ENCODE peak calls at places on chromosomes 4 and X, in eight cellular contexts. R is GM10248; C is glutamatergic neuron; N is A549; D is MCF 10A; Z is nephron progenitor cell; J is choroid plexus epithelial cell; L is CD4-positive, alpha-beta T cell. F is an unnamed sample.
A peak's percentile ranks its signal among the peaks of the same experiment; 100 is the strongest.

GRCh38 chrX:8374041-8374825 is 90.4 kb upstream of the VCX3B start:
- DNase-seq in J (peak; percentile 2), R (no peak), N (no peak), D (peak; percentile 11), C (no peak), L (no peak), Z (no peak), F (no peak)

GRCh38 chr4:147479817-147480216 is 1.1 kb upstream of the EDNRA start:
- DNase-seq in L (no peak), C (no peak), R (no peak), J (peak; percentile 90), D (peak; percentile 91), Z (no peak), N (no peak), F (no peak)

GRCh38 chr4:907103-907400 is 25.1 kb downstream of the GAK start:
- DNase-seq in C (no peak), Z (no peak), J (no peak), R (no peak), L (no peak), N (no peak), D (no peak), F (no peak)

GRCh38 chrX:56343664-56344063 is 111.5 kb downstream of the KLF8 start:
- DNase-seq in Z (no peak), D (no peak), N (no peak), C (no peak), R (no peak), J (no peak), L (no peak), F (no peak)

GRCh38 chrX:106036716-106037115 is 1.8 kb downstream of the SERPINA7 start:
- DNase-seq in Z (no peak), R (no peak), N (no peak), J (no peak), L (no peak), C (no peak), D (no peak), F (no peak)

GRCh38 chr4:145102619-145103018 is 4.5 kb downstream of the ABCE1 start:
- DNase-seq in C (no peak), Z (no peak), R (no peak), D (no peak), N (no peak), J (no peak), L (no peak), F (no peak)

GRCh38 chr4:41215969-41216293 is 1.6 kb upstream of the APBB2 start:
- DNase-seq in C (no peak), Z (no peak), J (no peak), N (peak; percentile 21), L (no peak), D (no peak), R (no peak), F (no peak)

GRCh38 chrX:93977641-93978040 is 303.6 kb downstream of the FAM133A start:
- DNase-seq in D (no peak), N (no peak), C (no peak), L (no peak), Z (no peak), J (no peak), R (no peak), F (no peak)

GRCh38 chr4:57342406-57342805 is 232.2 kb upstream of the IGFBP7 start:
- DNase-seq in D (peak; percentile 20), R (no peak), J (peak; percentile 13), L (no peak), C (no peak), Z (no peak), N (no peak), F (no peak)

GRCh38 chr4:186144596-186145569 is 40.4 kb downstream of the FAM149A start:
- DNase-seq in J (peak; percentile 69), R (no peak), D (peak; percentile 33), Z (peak; percentile 90), C (peak; percentile 90), N (peak; percentile 26), L (no peak), F (peak; percentile 54)

GRCh38 chr4:110155632-110156031 is 42.8 kb downstream of the ELOVL6 start:
- DNase-seq in Z (no peak), R (no peak), C (no peak), L (no peak), J (peak; percentile 33), D (no peak), N (no peak), F (no peak)

GRCh38 chrX:16836371-16836770 is 33.8 kb downstream of the RBBP7 start:
- DNase-seq in J (no peak), L (no peak), C (peak; percentile 48), R (no peak), N (peak; percentile 62), D (no peak), Z (peak; percentile 56), F (peak; percentile 34)

GRCh38 chr4:124097447-124097846 is 615.1 kb downstream of the ANKRD50 start:
- DNase-seq in C (no peak), N (no peak), J (no peak), D (no peak), L (no peak), R (no peak), Z (no peak), F (no peak)

GRCh38 chrX:153450114-153450948 is 4.5 kb upstream of the TREX2 start:
- DNase-seq in D (no peak), R (no peak), N (no peak), L (no peak), Z (no peak), J (no peak), C (no peak), F (no peak)

GRCh38 chr4:102501176-102501634 is at the start of gene NFKB1:
- DNase-seq in D (peak; percentile 85), J (peak; percentile 87), R (peak; percentile 76), Z (no peak), C (no peak), L (peak; percentile 61), N (peak; percentile 76), F (no peak)

GRCh38 chrX:99722094-99722493 is 688.0 kb downstream of the PCDH19 start:
- DNase-seq in J (no peak), Z (no peak), C (no peak), R (no peak), N (no peak), L (no peak), D (no peak), F (no peak)

GRCh38 chr4:86497131-86497530 is 97.0 kb upstream of the PTPN13 start:
- DNase-seq in L (no peak), C (no peak), J (no peak), D (peak; percentile 66), N (no peak), R (no peak), Z (no peak), F (no peak)

GRCh38 chr4:171857302-171858005 is 44.2 kb downstream of the GALNTL6 start:
- DNase-seq in C (no peak), N (no peak), D (peak; percentile 7), R (no peak), L (no peak), Z (no peak), J (peak; percentile 63), F (no peak)

GRCh38 chrX:39903343-39903742 is 194.4 kb downstream of the BCOR start:
- DNase-seq in D (peak; percentile 47), C (no peak), N (no peak), J (peak; percentile 69), R (no peak), Z (no peak), L (no peak), F (no peak)

GRCh38 chr4:15392053-15392805 is 35.6 kb upstream of the C1QTNF7 start:
- DNase-seq in Z (no peak), D (no peak), C (no peak), L (no peak), R (no peak), J (no peak), N (no peak), F (no peak)

GRCh38 chr4:171449082-171449481 is 364.1 kb upstream of the GALNTL6 start:
- DNase-seq in N (no peak), L (no peak), Z (no peak), J (no peak), D (no peak), C (no peak), R (no peak), F (no peak)

DNA sequence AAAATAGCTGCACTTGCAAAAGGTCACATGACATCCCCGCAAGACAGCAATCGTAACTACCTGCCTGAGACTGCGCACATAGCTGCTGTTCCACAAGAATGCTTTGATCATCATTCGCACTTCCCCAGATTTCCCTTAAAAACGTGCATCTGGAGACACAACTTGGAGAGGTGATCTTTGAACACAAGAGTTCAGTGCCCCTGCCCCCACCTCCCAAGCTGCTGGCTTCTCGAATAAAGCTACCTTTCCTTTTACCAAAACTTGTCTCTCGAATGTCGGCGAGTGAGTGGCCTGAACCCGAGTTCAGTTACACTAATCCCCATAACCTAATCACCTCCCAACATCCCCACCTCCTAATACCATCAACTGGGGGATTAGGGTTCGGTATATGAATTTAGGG is 14.4 kb upstream of the MRFAP1 start:
- DNase-seq in Z (no peak), C (no peak), D (no peak), J (no peak), R (no peak), N (no peak), L (no peak), F (no peak)
- TF ChIP-seq CTCF in Z (no peak), C (no peak), D (no peak), J (no peak), R (no peak), N (no peak), L (no peak), F (no peak)

GRCh38 chrX:140918398-140919043 is 83.9 kb upstream of the SPANXB1 start:
- DNase-seq in C (no peak), R (peak; percentile 5), D (peak; percentile 73), J (peak; percentile 80), N (peak; percentile 86), Z (peak; percentile 34), L (no peak), F (no peak)
- TF ChIP-seq CTCF in C (peak; percentile 73), R (peak; percentile 19), D (peak; percentile 91), J (peak; percentile 73), N (peak; percentile 88), Z (peak; percentile 48), L (no peak), F (peak; percentile 62)

DNA sequence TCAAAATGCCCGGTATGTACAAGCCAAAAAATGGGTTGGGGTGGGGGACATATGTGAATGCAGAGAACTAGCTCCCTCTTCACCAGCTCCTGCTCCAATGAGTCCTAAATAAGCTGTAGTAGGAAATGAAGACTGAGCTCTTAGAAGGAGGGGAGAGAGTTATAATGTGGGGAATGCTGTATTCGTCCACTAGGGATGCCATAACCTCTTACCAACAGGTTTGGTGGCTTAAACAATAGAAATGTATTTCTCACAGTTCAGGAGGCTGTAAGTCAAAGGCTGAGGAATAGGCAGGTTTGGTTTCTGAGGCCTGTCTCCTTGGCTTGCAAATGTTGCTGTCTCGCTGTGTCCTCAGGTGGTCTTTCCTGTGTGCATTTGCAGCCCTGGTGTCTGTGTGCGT is 4.4 kb upstream of the INPP4B start:
- DNase-seq in L (no peak), Z (no peak), N (peak; percentile 20), R (no peak), C (no peak), D (no peak), J (no peak), F (no peak)
- TF ChIP-seq CTCF in L (no peak), Z (peak; percentile 30), N (no peak), R (no peak), C (peak; percentile 41), D (no peak), J (peak; percentile 44), F (peak; percentile 52)

DNA sequence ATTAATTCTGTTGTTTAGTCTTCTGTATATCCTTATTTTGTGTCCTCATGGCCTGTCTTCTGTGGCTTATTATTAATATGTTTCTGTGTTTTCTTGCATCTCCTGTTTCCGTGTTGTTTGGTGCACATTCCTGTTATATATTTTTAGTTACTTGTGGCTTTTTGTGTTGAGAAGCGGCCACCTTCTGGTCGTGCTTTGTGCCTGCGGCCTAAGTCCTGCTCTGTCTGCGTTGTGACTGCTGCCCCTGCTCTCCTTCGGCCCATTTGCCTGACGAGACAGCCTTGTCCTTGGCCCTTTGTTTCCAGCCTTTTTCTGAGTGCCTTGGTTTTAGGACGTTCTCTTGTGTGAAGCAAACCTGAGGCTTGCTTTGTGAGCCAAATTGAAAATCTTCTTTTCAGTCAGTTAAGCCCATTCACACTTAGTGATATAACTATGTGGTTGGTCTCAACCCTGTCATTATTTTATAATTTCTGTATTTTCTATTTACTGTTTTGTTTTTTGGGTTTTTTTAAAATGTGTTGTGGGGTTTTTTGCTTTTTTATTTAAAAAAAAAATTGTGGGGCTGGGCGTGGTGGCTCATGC is 43.8 kb downstream of the TNIP2 start:
- DNase-seq in L (no peak), N (no peak), C (peak; percentile 53), D (no peak), Z (no peak), J (peak; percentile 72), R (no peak), F (no peak)
- TF ChIP-seq CTCF in L (no peak), N (no peak), C (peak; percentile 67), D (no peak), Z (no peak), J (peak; percentile 68), R (no peak), F (peak; percentile 49)

F was measured in progenitor cell of endocrine pancreas.